ENCODE peak calls at places on chromosome 11, in five cellular contexts. One of them, this sample, is unnamed.

GRCh38 chr11:130592056-130592455 is 143.6 kb downstream of the ADAMTS15 start:
- DNase-seq in mammary epithelial cell: peak; percentile 68
- DNase-seq in OCI-LY7: no peak
- DNase-seq in sigmoid colon: no peak
- DNase-seq in mucosa of descending colon: no peak
- DNase-seq in this sample: peak; percentile 75

GRCh38 chr11:37704791-37705190 is 1106.8 kb upstream of the RAG2 start:
- DNase-seq in mucosa of descending colon: no peak
- DNase-seq in OCI-LY7: no peak
- DNase-seq in mammary epithelial cell: no peak
- DNase-seq in sigmoid colon: no peak
- DNase-seq in this sample: no peak

GRCh38 chr11:313787-314547 is at the start of gene IFITM1:
- DNase-seq in OCI-LY7: peak; percentile 73
- DNase-seq in sigmoid colon: no peak
- DNase-seq in mucosa of descending colon: peak; percentile 74
- DNase-seq in mammary epithelial cell: peak; percentile 33
- DNase-seq in this sample: peak; percentile 97

GRCh38 chr11:47220401-47220821 is 5.6 kb downstream of the DDB2 start:
- DNase-seq in sigmoid colon: no peak
- DNase-seq in mucosa of descending colon: no peak
- DNase-seq in mammary epithelial cell: no peak
- DNase-seq in OCI-LY7: no peak
- DNase-seq in this sample: no peak

GRCh38 chr11:48052183-48053040 is 72.1 kb downstream of the PTPRJ start:
- DNase-seq in OCI-LY7: peak; percentile 47
- DNase-seq in mucosa of descending colon: no peak
- DNase-seq in sigmoid colon: no peak
- DNase-seq in mammary epithelial cell: peak; percentile 39
- DNase-seq in this sample: peak; percentile 81

GRCh38 chr11:67405688-67406339 is 1.9 kb downstream of the TBC1D10C start:
- DNase-seq in mucosa of descending colon: no peak
- DNase-seq in OCI-LY7: no peak
- DNase-seq in sigmoid colon: no peak
- DNase-seq in mammary epithelial cell: no peak
- DNase-seq in this sample: peak; percentile 91

GRCh38 chr11:115207166-115207591 is 297.0 kb downstream of the CADM1 start:
- DNase-seq in sigmoid colon: no peak
- DNase-seq in OCI-LY7: no peak
- DNase-seq in mammary epithelial cell: no peak
- DNase-seq in mucosa of descending colon: no peak
- DNase-seq in this sample: no peak

GRCh38 chr11:10451399-10452116 is 3.5 kb upstream of the AMPD3 start:
- DNase-seq in sigmoid colon: no peak
- DNase-seq in OCI-LY7: peak; percentile 23
- DNase-seq in mucosa of descending colon: no peak
- DNase-seq in mammary epithelial cell: no peak
- DNase-seq in this sample: peak; percentile 85

GRCh38 chr11:99693941-99694492 is 673.3 kb downstream of the CNTN5 start:
- DNase-seq in sigmoid colon: no peak
- DNase-seq in OCI-LY7: no peak
- DNase-seq in mammary epithelial cell: peak; percentile 2
- DNase-seq in mucosa of descending colon: no peak
- DNase-seq in this sample: no peak

GRCh38 chr11:126702987-126703386 is 297.6 kb downstream of the KIRREL3 start:
- DNase-seq in OCI-LY7: no peak
- DNase-seq in mammary epithelial cell: no peak
- DNase-seq in mucosa of descending colon: no peak
- DNase-seq in sigmoid colon: no peak
- DNase-seq in this sample: no peak

DNA sequence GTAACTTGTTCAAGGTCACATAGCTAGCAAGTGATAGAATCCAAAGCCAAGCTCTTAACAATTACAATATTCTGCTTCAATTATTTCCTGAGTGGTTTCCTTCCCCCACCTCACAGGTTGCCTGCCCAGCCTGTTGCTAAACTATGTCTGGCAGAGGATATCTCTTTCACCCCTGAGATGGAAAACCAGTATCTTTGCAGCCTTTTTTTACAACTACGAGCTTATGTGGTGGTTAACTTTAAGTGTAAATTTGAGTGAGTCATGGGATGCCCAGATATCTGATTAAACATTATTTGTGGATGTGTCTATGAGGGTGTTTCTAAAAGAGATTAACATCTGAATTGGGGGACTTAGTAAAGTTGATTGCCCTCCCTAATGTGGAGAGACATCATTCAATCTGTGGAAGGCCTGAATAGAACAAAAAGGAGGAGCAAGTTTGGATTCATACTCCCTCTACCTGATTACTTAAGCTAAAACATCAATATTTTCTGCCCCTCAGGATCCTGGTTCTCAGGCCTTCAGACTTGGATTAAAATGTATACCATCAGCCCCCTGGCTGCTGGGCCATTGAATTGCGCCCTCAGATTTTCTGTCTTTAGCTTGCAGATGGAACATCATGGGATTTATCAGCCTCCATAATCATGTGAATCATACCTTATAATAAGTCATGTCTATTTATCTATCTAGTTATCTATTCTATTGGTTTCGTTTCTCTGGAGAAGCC is 911.9 kb downstream of the METTL15 start:
- DNase-seq in mammary epithelial cell: peak; percentile 21
- DNase-seq in mucosa of descending colon: no peak
- DNase-seq in sigmoid colon: no peak
- DNase-seq in OCI-LY7: no peak
- DNase-seq in this sample: no peak
- TF ChIP-seq CTCF in mammary epithelial cell: peak; percentile 60
- TF ChIP-seq CTCF in mucosa of descending colon: no peak
- TF ChIP-seq CTCF in sigmoid colon: no peak
- TF ChIP-seq CTCF in OCI-LY7: peak; percentile 17
- TF ChIP-seq CTCF in this sample: peak; percentile 47

DNA sequence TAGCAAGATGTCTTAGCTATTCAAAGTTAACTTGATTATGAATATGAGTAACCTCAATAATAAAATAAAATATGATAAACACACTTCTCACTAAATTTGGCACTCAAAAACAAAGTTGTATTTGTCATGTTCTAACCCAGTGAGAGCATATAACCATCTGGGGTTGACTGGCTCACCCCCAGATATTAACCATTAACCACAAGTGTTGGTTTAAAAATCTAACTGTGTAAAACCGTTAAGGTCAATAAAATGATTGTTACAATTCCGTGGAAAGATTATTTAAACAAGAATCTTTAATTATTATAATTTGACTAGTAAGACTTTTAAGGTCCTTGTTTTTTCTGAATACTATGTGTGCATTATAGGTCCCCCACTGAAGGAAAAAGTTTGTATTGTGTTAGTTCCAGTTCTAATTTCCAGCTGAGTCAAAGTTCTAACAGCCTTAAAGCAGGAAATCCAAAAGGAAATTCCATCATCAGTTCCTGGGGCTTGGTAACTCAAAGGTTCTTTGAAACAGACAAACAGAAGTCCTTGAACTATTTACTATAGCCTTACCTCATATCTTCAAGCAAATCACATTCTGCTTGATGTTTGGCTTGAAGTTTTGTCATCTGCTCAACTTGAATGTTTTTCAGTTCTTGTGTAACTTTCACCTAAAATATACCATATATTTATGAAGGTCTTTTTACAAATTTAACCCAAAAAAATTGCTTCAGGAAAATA is 2.5 kb downstream of the FCHSD2 start:
- DNase-seq in sigmoid colon: no peak
- DNase-seq in OCI-LY7: no peak
- DNase-seq in mammary epithelial cell: no peak
- DNase-seq in mucosa of descending colon: no peak
- DNase-seq in this sample: peak; percentile 71
- H3K4me3 ChIP-seq in sigmoid colon: no peak overlapping the region
- H3K4me3 ChIP-seq in OCI-LY7: peak overlapping the region; percentile 80
- H3K4me3 ChIP-seq in mammary epithelial cell: no peak overlapping the region
- H3K4me3 ChIP-seq in mucosa of descending colon: no peak overlapping the region
- H3K4me3 ChIP-seq in this sample: peak overlapping the region; percentile 93

GRCh38 chr11:2752204-2752772 is 52.5 kb upstream of the KCNQ1OT1 start:
- DNase-seq in OCI-LY7: no peak
- DNase-seq in sigmoid colon: peak; percentile 10
- DNase-seq in mammary epithelial cell: no peak
- DNase-seq in mucosa of descending colon: no peak
- DNase-seq in this sample: peak; percentile 47
- H3K36me3 ChIP-seq in OCI-LY7: no peaks in the 10 kb centered on the region
- H3K36me3 ChIP-seq in sigmoid colon: no peaks in the 10 kb centered on the region
- H3K36me3 ChIP-seq in mammary epithelial cell: no peaks in the 10 kb centered on the region
- H3K36me3 ChIP-seq in mucosa of descending colon: no peaks in the 10 kb centered on the region
- H3K36me3 ChIP-seq in this sample: no peaks in the 10 kb centered on the region

GRCh38 chr11:61827573-61828378 is at the start of gene FADS2:
- DNase-seq in OCI-LY7: no peak
- DNase-seq in sigmoid colon: peak; percentile 92
- DNase-seq in mammary epithelial cell: peak; percentile 60
- DNase-seq in mucosa of descending colon: peak; percentile 87
- DNase-seq in this sample: peak; percentile 97
- TF ChIP-seq CTCF in OCI-LY7: no peak
- TF ChIP-seq CTCF in sigmoid colon: no peak
- TF ChIP-seq CTCF in mammary epithelial cell: no peak
- TF ChIP-seq CTCF in mucosa of descending colon: no peak
- TF ChIP-seq CTCF in this sample: no peak

GRCh38 chr11:26950260-26950719 is 43.6 kb upstream of the FIBIN start:
- DNase-seq in OCI-LY7: no peak
- DNase-seq in sigmoid colon: no peak
- DNase-seq in mammary epithelial cell: peak; percentile 57
- DNase-seq in mucosa of descending colon: no peak
- DNase-seq in this sample: peak; percentile 38
- H3K4me3 ChIP-seq in OCI-LY7: no peak overlapping the region
- H3K4me3 ChIP-seq in sigmoid colon: no peak overlapping the region
- H3K4me3 ChIP-seq in mammary epithelial cell: no peak overlapping the region
- H3K4me3 ChIP-seq in mucosa of descending colon: no peak overlapping the region
- H3K4me3 ChIP-seq in this sample: peak overlapping the region; percentile 36

This sample was measured in osteoblast.